ENCODE peak calls at places on chromosomes 7 and 10, in eight cellular contexts. One of them, this sample, is unnamed.

GRCh38 chr10:104297697-104298660 is 29.0 kb downstream of the GSTO2 start:
- DNase-seq in AG09309: peak; percentile 20
- DNase-seq in ovary: peak; percentile 54
- DNase-seq in PC-3: no peak
- DNase-seq in HL-60: no peak
- DNase-seq in choroid plexus epithelial cell: peak; percentile 94
- DNase-seq in tibial nerve: no peak
- DNase-seq in fibroblast of pulmonary artery: peak; percentile 59
- DNase-seq in this sample: peak; percentile 61

GRCh38 chr7:21169667-21170605 is 257.9 kb upstream of the SP4 start:
- DNase-seq in choroid plexus epithelial cell: no peak
- DNase-seq in PC-3: no peak
- DNase-seq in tibial nerve: no peak
- DNase-seq in HL-60: no peak
- DNase-seq in AG09309: no peak
- DNase-seq in ovary: no peak
- DNase-seq in fibroblast of pulmonary artery: no peak
- DNase-seq in this sample: peak; percentile 21

GRCh38 chr7:101535333-101535732 is 93.8 kb downstream of the MYL10 start:
- DNase-seq in PC-3: no peak
- DNase-seq in AG09309: no peak
- DNase-seq in tibial nerve: no peak
- DNase-seq in choroid plexus epithelial cell: no peak
- DNase-seq in ovary: no peak
- DNase-seq in fibroblast of pulmonary artery: no peak
- DNase-seq in HL-60: no peak
- DNase-seq in this sample: no peak

GRCh38 chr10:124156524-124157225 is 63.3 kb upstream of the CHST15 start:
- DNase-seq in HL-60: no peak
- DNase-seq in PC-3: no peak
- DNase-seq in fibroblast of pulmonary artery: no peak
- DNase-seq in tibial nerve: no peak
- DNase-seq in AG09309: no peak
- DNase-seq in choroid plexus epithelial cell: no peak
- DNase-seq in ovary: peak; percentile 71
- DNase-seq in this sample: no peak

GRCh38 chr7:15749631-15750030 is 63.1 kb upstream of the MEOX2 start:
- DNase-seq in ovary: no peak
- DNase-seq in fibroblast of pulmonary artery: no peak
- DNase-seq in tibial nerve: no peak
- DNase-seq in PC-3: no peak
- DNase-seq in AG09309: no peak
- DNase-seq in choroid plexus epithelial cell: no peak
- DNase-seq in HL-60: no peak
- DNase-seq in this sample: no peak

GRCh38 chr10:107341281-107341680 is 176.8 kb upstream of the SORCS1 start:
- DNase-seq in AG09309: no peak
- DNase-seq in choroid plexus epithelial cell: no peak
- DNase-seq in fibroblast of pulmonary artery: no peak
- DNase-seq in ovary: no peak
- DNase-seq in HL-60: no peak
- DNase-seq in PC-3: peak; percentile 17
- DNase-seq in tibial nerve: no peak
- DNase-seq in this sample: no peak

GRCh38 chr10:124578231-124579002 is 116.8 kb downstream of the LHPP start:
- DNase-seq in ovary: peak; percentile 10
- DNase-seq in choroid plexus epithelial cell: no peak
- DNase-seq in PC-3: no peak
- DNase-seq in AG09309: no peak
- DNase-seq in fibroblast of pulmonary artery: no peak
- DNase-seq in tibial nerve: no peak
- DNase-seq in HL-60: no peak
- DNase-seq in this sample: no peak

GRCh38 chr7:142332421-142332820 is 74.6 kb upstream of the PRSS58 start:
- DNase-seq in HL-60: no peak
- DNase-seq in ovary: no peak
- DNase-seq in PC-3: no peak
- DNase-seq in AG09309: no peak
- DNase-seq in fibroblast of pulmonary artery: no peak
- DNase-seq in choroid plexus epithelial cell: no peak
- DNase-seq in tibial nerve: no peak
- DNase-seq in this sample: no peak

GRCh38 chr10:70699659-70700174 is 27.4 kb downstream of the ADAMTS14 start:
- DNase-seq in ovary: no peak
- DNase-seq in fibroblast of pulmonary artery: no peak
- DNase-seq in PC-3: peak; percentile 26
- DNase-seq in HL-60: peak; percentile 9
- DNase-seq in tibial nerve: no peak
- DNase-seq in AG09309: no peak
- DNase-seq in choroid plexus epithelial cell: no peak
- DNase-seq in this sample: no peak

GRCh38 chr7:110534241-110534931 is 556.5 kb upstream of the LRRN3 start:
- DNase-seq in HL-60: no peak
- DNase-seq in AG09309: no peak
- DNase-seq in ovary: no peak
- DNase-seq in tibial nerve: no peak
- DNase-seq in choroid plexus epithelial cell: peak; percentile 61
- DNase-seq in PC-3: no peak
- DNase-seq in fibroblast of pulmonary artery: peak; percentile 2
- DNase-seq in this sample: peak; percentile 16

GRCh38 chr7:25282194-25282593 is 53.9 kb upstream of the NPVF start:
- DNase-seq in tibial nerve: no peak
- DNase-seq in choroid plexus epithelial cell: no peak
- DNase-seq in AG09309: no peak
- DNase-seq in fibroblast of pulmonary artery: no peak
- DNase-seq in HL-60: no peak
- DNase-seq in PC-3: no peak
- DNase-seq in ovary: no peak
- DNase-seq in this sample: no peak

GRCh38 chr10:36110097-36110496 is 468.0 kb upstream of the FZD8 start:
- DNase-seq in PC-3: no peak
- DNase-seq in tibial nerve: no peak
- DNase-seq in AG09309: no peak
- DNase-seq in HL-60: no peak
- DNase-seq in ovary: no peak
- DNase-seq in fibroblast of pulmonary artery: no peak
- DNase-seq in choroid plexus epithelial cell: no peak
- DNase-seq in this sample: no peak

GRCh38 chr10:42976353-42977031 is 100.4 kb upstream of the RET start:
- DNase-seq in HL-60: no peak
- DNase-seq in AG09309: no peak
- DNase-seq in fibroblast of pulmonary artery: no peak
- DNase-seq in ovary: no peak
- DNase-seq in tibial nerve: no peak
- DNase-seq in PC-3: no peak
- DNase-seq in choroid plexus epithelial cell: no peak
- DNase-seq in this sample: no peak

GRCh38 chr10:42975005-42975493 is 101.8 kb upstream of the RET start:
- DNase-seq in fibroblast of pulmonary artery: no peak
- DNase-seq in tibial nerve: no peak
- DNase-seq in AG09309: no peak
- DNase-seq in choroid plexus epithelial cell: no peak
- DNase-seq in HL-60: peak; percentile 89
- DNase-seq in ovary: no peak
- DNase-seq in PC-3: no peak
- DNase-seq in this sample: no peak

GRCh38 chr10:42974693-42975002 is 102.2 kb upstream of the RET start:
- DNase-seq in ovary: no peak
- DNase-seq in tibial nerve: no peak
- DNase-seq in PC-3: no peak
- DNase-seq in choroid plexus epithelial cell: no peak
- DNase-seq in HL-60: no peak
- DNase-seq in AG09309: no peak
- DNase-seq in fibroblast of pulmonary artery: no peak
- DNase-seq in this sample: no peak

GRCh38 chr10:42977032-42977416 is 99.8 kb upstream of the RET start:
- DNase-seq in fibroblast of pulmonary artery: no peak
- DNase-seq in HL-60: no peak
- DNase-seq in tibial nerve: no peak
- DNase-seq in PC-3: no peak
- DNase-seq in choroid plexus epithelial cell: no peak
- DNase-seq in ovary: no peak
- DNase-seq in AG09309: no peak
- DNase-seq in this sample: no peak

DNA sequence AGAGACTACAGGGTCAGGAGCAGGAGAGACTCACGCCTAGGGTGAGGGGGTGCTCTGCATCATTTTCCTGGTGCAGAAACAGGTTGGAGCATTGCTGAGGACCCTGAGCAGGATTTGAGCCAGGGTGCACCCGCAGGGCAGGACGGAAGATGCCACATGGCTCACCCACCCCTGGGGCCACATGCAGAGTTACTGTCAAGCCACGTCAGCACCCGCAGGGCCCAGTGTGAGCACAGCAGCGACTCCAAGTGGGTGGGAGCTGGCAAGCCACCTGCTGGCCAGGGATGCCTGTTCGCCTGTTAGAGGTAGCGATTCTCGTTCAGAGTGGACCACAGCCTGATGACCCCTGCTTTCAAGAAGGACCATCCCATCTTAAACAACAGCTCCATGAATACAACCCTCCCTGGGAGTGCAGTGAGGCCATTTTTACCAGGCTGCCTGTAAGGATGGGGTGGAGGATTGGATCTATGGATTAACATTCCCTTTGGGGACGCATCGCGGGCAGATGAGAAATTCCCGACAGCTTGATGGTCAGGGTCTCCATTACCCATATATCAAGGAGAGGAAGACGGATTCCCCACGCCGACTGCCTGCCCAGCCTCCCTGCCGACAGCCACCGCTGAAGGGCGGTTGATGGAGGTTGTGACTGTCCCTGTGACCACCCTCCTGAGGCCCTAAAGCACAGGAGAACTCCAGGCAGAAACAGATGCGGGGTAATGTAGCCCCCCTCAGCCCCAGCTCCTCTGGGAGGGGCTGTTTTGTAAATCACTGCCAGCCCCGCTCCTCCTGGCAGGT is 101.1 kb upstream of the RET start:
- DNase-seq in AG09309: no peak
- DNase-seq in fibroblast of pulmonary artery: no peak
- DNase-seq in ovary: no peak
- DNase-seq in choroid plexus epithelial cell: no peak
- DNase-seq in HL-60: peak; percentile 95
- DNase-seq in PC-3: peak; percentile 62
- DNase-seq in tibial nerve: no peak
- DNase-seq in this sample: no peak
- TF ChIP-seq CTCF in AG09309: no peak
- TF ChIP-seq CTCF in fibroblast of pulmonary artery: no peak
- TF ChIP-seq CTCF in ovary: no peak
- TF ChIP-seq CTCF in choroid plexus epithelial cell: no peak
- TF ChIP-seq CTCF in HL-60: peak; percentile 65
- TF ChIP-seq CTCF in PC-3: peak; percentile 65
- TF ChIP-seq CTCF in tibial nerve: no peak
- TF ChIP-seq CTCF in this sample: no peak

DNA sequence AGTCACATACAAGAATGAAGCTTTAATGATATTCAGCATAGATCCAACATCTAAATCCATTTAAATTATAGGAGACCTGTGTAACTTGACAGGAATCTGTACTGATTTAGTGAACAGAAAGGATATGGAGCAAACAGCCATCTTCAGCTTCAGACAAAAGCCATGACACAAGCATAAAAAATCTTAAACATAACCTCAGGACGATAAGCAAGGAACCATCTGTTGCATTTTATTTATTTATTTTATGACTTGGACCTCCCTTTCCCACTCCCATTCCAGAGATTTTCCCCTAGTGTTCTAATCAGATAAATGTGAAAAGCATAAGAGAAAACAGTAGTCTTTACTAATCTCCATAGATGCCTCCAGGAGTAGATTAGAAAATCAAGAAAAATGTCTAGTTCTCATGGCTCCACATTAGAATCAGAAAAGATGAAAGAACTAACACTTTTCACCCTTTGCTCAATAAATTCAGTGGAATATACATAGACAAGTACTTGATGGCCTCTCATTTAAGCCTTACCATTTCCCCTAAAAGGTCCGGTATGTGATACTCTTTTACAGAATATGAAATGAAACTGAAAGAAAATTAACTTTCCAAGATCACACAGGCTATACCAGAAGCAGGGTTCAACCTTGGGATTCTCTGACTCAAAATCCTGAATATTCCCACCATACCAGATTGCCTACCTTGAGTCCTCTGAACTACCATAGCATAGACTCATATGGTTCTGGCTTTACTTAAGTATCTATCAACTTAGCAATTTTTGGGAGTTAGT is 15.2 kb downstream of the CACNA2D1 start:
- DNase-seq in AG09309: peak; percentile 41
- DNase-seq in choroid plexus epithelial cell: peak; percentile 68
- DNase-seq in fibroblast of pulmonary artery: peak; percentile 70
- DNase-seq in tibial nerve: no peak
- DNase-seq in ovary: no peak
- DNase-seq in PC-3: no peak
- DNase-seq in HL-60: no peak
- DNase-seq in this sample: no peak
- H3K4me3 ChIP-seq in AG09309: no peak overlapping the region
- H3K4me3 ChIP-seq in choroid plexus epithelial cell: no peak overlapping the region
- H3K4me3 ChIP-seq in fibroblast of pulmonary artery: peak overlapping the region; percentile 23
- H3K4me3 ChIP-seq in tibial nerve: no peak overlapping the region
- H3K4me3 ChIP-seq in ovary: no peak overlapping the region
- H3K4me3 ChIP-seq in PC-3: no peak overlapping the region
- H3K4me3 ChIP-seq in HL-60: no peak overlapping the region
- H3K4me3 ChIP-seq in this sample: no peak overlapping the region

DNA sequence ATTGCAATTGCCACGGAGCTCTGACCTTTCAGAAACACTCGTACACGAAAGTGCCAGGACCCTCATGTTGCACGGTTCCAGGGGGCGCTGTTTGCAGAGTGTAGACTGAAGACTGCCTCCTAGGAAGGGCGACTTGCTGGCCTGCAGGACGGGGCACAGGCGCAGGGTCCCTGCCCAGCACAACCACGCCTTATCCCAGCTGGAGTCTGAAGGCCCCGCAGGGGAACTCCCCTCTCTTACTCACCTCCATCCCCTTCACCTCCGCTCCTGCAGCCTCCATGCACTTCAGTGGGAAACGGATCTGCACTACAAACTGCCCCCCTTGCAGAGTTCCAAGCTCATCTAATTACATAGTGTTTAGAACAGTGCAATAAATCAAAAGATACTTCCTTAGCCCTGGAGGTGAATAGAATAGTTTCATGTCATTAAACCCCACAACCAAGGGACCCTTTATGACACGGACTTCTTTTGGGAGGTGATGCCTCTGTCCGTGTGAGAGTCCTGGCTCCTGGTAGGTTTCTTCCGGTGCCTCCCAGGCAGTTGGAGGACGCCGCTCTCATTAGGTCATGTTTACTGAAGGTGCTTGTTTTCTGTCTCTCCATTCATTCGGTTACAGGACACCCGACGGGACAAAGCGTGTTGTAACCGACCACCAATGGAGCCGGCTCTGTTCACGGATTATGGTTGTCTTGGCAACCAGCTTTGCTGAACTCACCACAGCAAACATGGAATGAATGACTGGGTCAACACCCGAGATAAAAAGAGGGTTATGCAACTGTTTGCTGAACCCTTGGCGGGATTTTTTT is 262.2 kb downstream of the BAMBI start:
- DNase-seq in PC-3: no peak
- DNase-seq in tibial nerve: peak; percentile 68
- DNase-seq in HL-60: no peak
- DNase-seq in choroid plexus epithelial cell: peak; percentile 96
- DNase-seq in fibroblast of pulmonary artery: peak; percentile 98
- DNase-seq in AG09309: peak; percentile 34
- DNase-seq in ovary: no peak
- DNase-seq in this sample: peak; percentile 98
- TF ChIP-seq CTCF in PC-3: peak; percentile 29
- TF ChIP-seq CTCF in tibial nerve: no peak
- TF ChIP-seq CTCF in HL-60: no peak
- TF ChIP-seq CTCF in choroid plexus epithelial cell: peak; percentile 62
- TF ChIP-seq CTCF in fibroblast of pulmonary artery: peak; percentile 36
- TF ChIP-seq CTCF in AG09309: no peak
- TF ChIP-seq CTCF in ovary: no peak
- TF ChIP-seq CTCF in this sample: peak; percentile 49

GRCh38 chr10:88756660-88757059 is 3.2 kb upstream of the LIPN start:
- DNase-seq in PC-3: no peak
- DNase-seq in HL-60: no peak
- DNase-seq in ovary: no peak
- DNase-seq in choroid plexus epithelial cell: no peak
- DNase-seq in AG09309: no peak
- DNase-seq in tibial nerve: no peak
- DNase-seq in fibroblast of pulmonary artery: no peak
- DNase-seq in this sample: no peak
- H3K4me3 ChIP-seq in PC-3: no peak overlapping the region
- H3K4me3 ChIP-seq in HL-60: no peak overlapping the region
- H3K4me3 ChIP-seq in ovary: no peak overlapping the region
- H3K4me3 ChIP-seq in choroid plexus epithelial cell: no peak overlapping the region
- H3K4me3 ChIP-seq in AG09309: no peak overlapping the region
- H3K4me3 ChIP-seq in tibial nerve: no peak overlapping the region
- H3K4me3 ChIP-seq in fibroblast of pulmonary artery: no peak overlapping the region
- H3K4me3 ChIP-seq in this sample: no peak overlapping the region

This sample was measured in cardiac muscle cell.